ENCODE peak calls at places on chromosomes 12 and 14, in four cellular contexts. One of them, this sample, is unnamed. For H3K4me1 and H3K36me3, the result is how much of the 10 kb centered on the place peaks cover.

GRCh38 chr12:1418144-1418543 is 176.2 kb downstream of the FBXL14 start:
- DNase-seq in H1: no peak
- DNase-seq in OCI-LY7: no peak
- DNase-seq in aorta: no peak
- DNase-seq in this sample: no peak

GRCh38 chr14:56979961-56980360 is 169.7 kb upstream of the OTX2 start:
- DNase-seq in aorta: no peak
- DNase-seq in OCI-LY7: no peak
- DNase-seq in H1: no peak
- DNase-seq in this sample: no peak

GRCh38 chr12:33223956-33224355 is 215.7 kb downstream of the SYT10 start:
- DNase-seq in H1: no peak
- DNase-seq in aorta: no peak
- DNase-seq in OCI-LY7: no peak
- DNase-seq in this sample: no peak

GRCh38 chr14:101716956-101717662 is 44.4 kb upstream of the PPP2R5C start:
- DNase-seq in aorta: no peak
- DNase-seq in OCI-LY7: no peak
- DNase-seq in H1: no peak
- DNase-seq in this sample: no peak

GRCh38 chr12:16609140-16609539 is 3.2 kb upstream of the LMO3 start:
- DNase-seq in OCI-LY7: peak
- DNase-seq in aorta: no peak
- DNase-seq in H1: no peak
- DNase-seq in this sample: no peak

GRCh38 chr12:132710062-132710421 is 600 bp upstream of the PGAM5 start:
- DNase-seq in H1: no peak
- DNase-seq in aorta: peak
- DNase-seq in OCI-LY7: no peak
- DNase-seq in this sample: peak

GRCh38 chr12:75660805-75661404 is 149.5 kb upstream of the KRR1 start:
- DNase-seq in H1: no peak
- DNase-seq in OCI-LY7: no peak
- DNase-seq in aorta: no peak
- DNase-seq in this sample: no peak

GRCh38 chr12:96198970-96199369 is 4.8 kb downstream of the ELK3 start:
- DNase-seq in OCI-LY7: no peak
- DNase-seq in H1: no peak
- DNase-seq in aorta: no peak
- DNase-seq in this sample: no peak

GRCh38 chr12:11757531-11757930 is 108.1 kb downstream of the ETV6 start:
- DNase-seq in H1: no peak
- DNase-seq in OCI-LY7: no peak
- DNase-seq in aorta: no peak
- DNase-seq in this sample: no peak

GRCh38 chr14:88005978-88006851 is 1.3 kb downstream of the GPR65 start:
- DNase-seq in aorta: no peak
- DNase-seq in OCI-LY7: peak
- DNase-seq in H1: no peak
- DNase-seq in this sample: peak

GRCh38 chr12:91099836-91100235 is 11.5 kb downstream of the LUM start:
- DNase-seq in OCI-LY7: no peak
- DNase-seq in H1: no peak
- DNase-seq in aorta: no peak
- DNase-seq in this sample: no peak

GRCh38 chr12:48977290-48978281 is 536 bp upstream of the WNT1 start:
- DNase-seq in aorta: peak
- DNase-seq in OCI-LY7: peak
- DNase-seq in H1: peak
- DNase-seq in this sample: peak

GRCh38 chr12:118237053-118237665 is 101.2 kb downstream of the PEBP1 start:
- DNase-seq in aorta: no peak
- DNase-seq in OCI-LY7: peak
- DNase-seq in H1: no peak
- DNase-seq in this sample: no peak

GRCh38 chr12:100445081-100445481 is 28.6 kb upstream of the NR1H4 start:
- DNase-seq in aorta: no peak
- DNase-seq in OCI-LY7: no peak
- DNase-seq in H1: no peak
- DNase-seq in this sample: no peak

GRCh38 chr12:49930515-49931288 is 19.8 kb upstream of the AQP2 start:
- DNase-seq in H1: no peak
- DNase-seq in aorta: no peak
- DNase-seq in OCI-LY7: no peak
- DNase-seq in this sample: no peak

GRCh38 chr12:8553088-8553627 is 12.5 kb upstream of the CLEC4E start:
- DNase-seq in H1: no peak
- DNase-seq in aorta: no peak
- DNase-seq in OCI-LY7: peak
- DNase-seq in this sample: no peak

GRCh38 chr14:80188571-80188970 is 22.7 kb downstream of the DIO2 start:
- DNase-seq in OCI-LY7: no peak
- DNase-seq in H1: no peak
- DNase-seq in aorta: no peak
- DNase-seq in this sample: no peak

GRCh38 chr14:39946796-39947195 is 514.6 kb upstream of the FBXO33 start:
- DNase-seq in aorta: no peak
- DNase-seq in OCI-LY7: no peak
- DNase-seq in H1: no peak
- DNase-seq in this sample: no peak

GRCh38 chr12:96034631-96035282 is 630 bp downstream of the LTA4H start:
- DNase-seq in H1: no peak
- DNase-seq in OCI-LY7: peak
- DNase-seq in aorta: no peak
- DNase-seq in this sample: peak

GRCh38 chr14:38623661-38624060 is 367.8 kb upstream of the CLEC14A start:
- DNase-seq in aorta: no peak
- DNase-seq in OCI-LY7: no peak
- DNase-seq in H1: no peak
- DNase-seq in this sample: no peak

GRCh38 chr14:102893452-102893851 is 29.0 kb upstream of the AMN start:
- DNase-seq in aorta: peak
- DNase-seq in OCI-LY7: no peak
- DNase-seq in H1: no peak
- DNase-seq in this sample: no peak

GRCh38 chr12:92378682-92379479 is 233.2 kb upstream of the BTG1 start:
- DNase-seq in H1: no peak
- DNase-seq in aorta: no peak
- DNase-seq in OCI-LY7: no peak
- DNase-seq in this sample: no peak

GRCh38 chr12:108517288-108518100 is 2.4 kb downstream of the FICD start:
- DNase-seq in aorta: no peak
- DNase-seq in H1: no peak
- DNase-seq in OCI-LY7: no peak
- DNase-seq in this sample: no peak

GRCh38 chr14:30706704-30707103 is 84.6 kb downstream of the SCFD1 start:
- DNase-seq in OCI-LY7: no peak
- DNase-seq in H1: no peak
- DNase-seq in aorta: no peak
- DNase-seq in this sample: no peak

GRCh38 chr12:69129564-69129963 is 109.8 kb upstream of the CPSF6 start:
- DNase-seq in H1: no peak
- DNase-seq in OCI-LY7: no peak
- DNase-seq in aorta: no peak
- DNase-seq in this sample: no peak

GRCh38 chr14:60640859-60641721 is 8.2 kb downstream of the SIX1 start:
- DNase-seq in H1: no peak
- DNase-seq in OCI-LY7: no peak
- DNase-seq in aorta: no peak
- DNase-seq in this sample: no peak

GRCh38 chr12:112322882-112323547 is 59.2 kb downstream of the HECTD4 start:
- DNase-seq in aorta: no peak
- DNase-seq in OCI-LY7: no peak
- DNase-seq in H1: no peak
- DNase-seq in this sample: no peak

GRCh38 chr12:6044082-6044481 is 80.4 kb downstream of the VWF start:
- DNase-seq in H1: no peak
- DNase-seq in aorta: peak
- DNase-seq in OCI-LY7: no peak
- DNase-seq in this sample: no peak

GRCh38 chr12:19856389-19856788 is 417.1 kb downstream of the AEBP2 start:
- DNase-seq in aorta: no peak
- DNase-seq in OCI-LY7: no peak
- DNase-seq in H1: no peak
- DNase-seq in this sample: no peak

GRCh38 chr14:96634481-96634880 is 132.3 kb downstream of the PAPOLA start:
- DNase-seq in OCI-LY7: no peak
- DNase-seq in H1: peak
- DNase-seq in aorta: peak
- DNase-seq in this sample: no peak

GRCh38 chr12:46131729-46132128 is 137.1 kb downstream of the SLC38A1 start:
- DNase-seq in aorta: no peak
- DNase-seq in H1: no peak
- DNase-seq in OCI-LY7: peak
- DNase-seq in this sample: no peak

GRCh38 chr12:65152012-65152411 is 17.4 kb upstream of the LEMD3 start:
- DNase-seq in H1: no peak
- DNase-seq in aorta: no peak
- DNase-seq in OCI-LY7: no peak
- DNase-seq in this sample: no peak

GRCh38 chr12:104998423-104999346 is 12.6 kb downstream of the NOPCHAP1 start:
- DNase-seq in OCI-LY7: no peak
- DNase-seq in aorta: no peak
- DNase-seq in H1: no peak
- DNase-seq in this sample: peak

DNA sequence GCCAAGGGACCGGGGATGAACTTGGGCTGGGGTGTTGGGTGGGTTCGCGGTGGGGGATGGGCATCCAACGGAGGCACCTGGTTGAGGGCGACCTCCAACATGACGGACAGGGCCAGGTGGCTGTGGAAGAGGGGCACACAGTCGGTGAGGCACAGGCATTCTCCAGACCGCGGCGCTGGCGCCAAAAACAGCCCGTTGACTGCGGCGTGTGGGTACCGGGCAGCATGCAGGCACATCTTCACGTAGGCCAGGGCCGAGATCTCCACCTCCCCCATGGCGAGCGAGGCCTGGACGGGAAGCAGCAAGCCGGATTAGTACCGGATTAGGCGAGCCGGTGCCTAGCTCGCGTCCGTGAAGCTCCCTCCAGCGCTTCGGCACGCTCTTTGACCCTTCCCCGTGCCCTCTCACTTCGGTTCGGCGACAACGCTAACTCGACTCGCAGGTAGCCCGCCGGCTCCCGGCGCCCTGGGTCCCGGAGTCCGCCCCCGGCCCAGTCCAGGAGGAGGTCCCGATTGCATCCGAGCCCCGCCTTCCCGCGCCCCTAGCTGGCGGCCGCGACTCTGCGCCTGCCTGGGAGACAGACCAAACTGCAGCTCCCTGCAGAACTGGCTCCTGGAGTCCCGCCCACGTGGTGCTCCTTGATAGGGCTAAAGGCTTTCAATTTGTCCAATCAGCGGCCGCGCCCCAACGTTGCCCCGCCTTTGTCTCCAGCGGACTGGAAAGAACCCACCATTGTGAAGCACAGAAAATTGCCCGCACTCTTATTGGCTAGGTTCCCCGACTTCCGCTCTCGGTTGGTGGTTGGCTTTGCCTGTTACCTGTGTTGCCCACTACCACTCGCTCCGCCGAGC is at the start of gene EMC9:
- DNase-seq in aorta: peak
- DNase-seq in H1: peak
- DNase-seq in OCI-LY7: peak
- DNase-seq in this sample: peak
- H3K4me1 ChIP-seq in aorta: under half
- H3K4me1 ChIP-seq in H1: under half
- H3K4me1 ChIP-seq in OCI-LY7: under half
- H3K4me1 ChIP-seq in this sample: half or more

DNA sequence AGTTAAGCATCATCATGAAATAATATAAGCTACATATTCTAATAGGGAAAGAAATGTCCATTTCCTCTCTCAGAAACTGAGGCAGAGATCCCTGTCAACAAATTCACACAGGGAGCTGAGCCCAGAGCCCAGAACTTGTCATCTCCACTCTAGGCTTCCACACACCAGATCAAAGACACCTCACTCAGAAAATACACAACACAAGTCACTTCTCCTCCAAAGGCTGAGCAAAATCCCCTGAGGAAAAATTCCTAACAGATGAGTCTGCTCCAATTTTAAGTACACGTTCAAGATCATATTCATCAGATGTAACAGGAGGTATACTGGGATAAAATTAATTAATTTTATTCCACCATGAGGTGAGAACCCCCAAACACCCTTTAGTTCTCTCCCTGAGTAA is 227.3 kb downstream of the DPF3 start:
- DNase-seq in OCI-LY7: no peak
- DNase-seq in aorta: no peak
- DNase-seq in H1: no peak
- DNase-seq in this sample: no peak
- H3K27ac ChIP-seq in OCI-LY7: no peak
- H3K27ac ChIP-seq in aorta: no peak
- H3K27ac ChIP-seq in H1: no peak
- H3K27ac ChIP-seq in this sample: no peak

GRCh38 chr14:92204792-92205191 is 83.0 kb downstream of the CPSF2 start:
- DNase-seq in H1: no peak
- DNase-seq in OCI-LY7: no peak
- DNase-seq in aorta: no peak
- DNase-seq in this sample: no peak
- H3K36me3 ChIP-seq in H1: under half
- H3K36me3 ChIP-seq in OCI-LY7: under half
- H3K36me3 ChIP-seq in aorta: under half
- H3K36me3 ChIP-seq in this sample: under half

GRCh38 chr12:124684496-124684895 is 117.1 kb upstream of the NCOR2 start:
- DNase-seq in aorta: no peak
- DNase-seq in H1: no peak
- DNase-seq in OCI-LY7: no peak
- DNase-seq in this sample: no peak
- H3K4me1 ChIP-seq in aorta: under half
- H3K4me1 ChIP-seq in H1: under half
- H3K4me1 ChIP-seq in OCI-LY7: under half
- H3K4me1 ChIP-seq in this sample: half or more

GRCh38 chr14:23174266-23174665 is 9.2 kb downstream of the SLC7A8 start:
- DNase-seq in aorta: no peak
- DNase-seq in H1: no peak
- DNase-seq in OCI-LY7: no peak
- DNase-seq in this sample: no peak
- H3K27ac ChIP-seq in aorta: no peak
- H3K27ac ChIP-seq in H1: no peak
- H3K27ac ChIP-seq in OCI-LY7: no peak
- H3K27ac ChIP-seq in this sample: no peak

GRCh38 chr14:91912035-91912434 is 35.5 kb downstream of the FBLN5 start:
- DNase-seq in aorta: no peak
- DNase-seq in OCI-LY7: no peak
- DNase-seq in H1: no peak
- DNase-seq in this sample: no peak
- H3K36me3 ChIP-seq in aorta: under half
- H3K36me3 ChIP-seq in OCI-LY7: under half
- H3K36me3 ChIP-seq in H1: under half
- H3K36me3 ChIP-seq in this sample: under half